ENCODE peak calls at places on chromosomes 6 and 20, in seven cellular contexts. U is GM12865; D is sigmoid colon; S is hypothalamus; Q is lung microvascular endothelial cell; Y is activated CD8-positive, alpha-beta memory T cell treated with anti-CD3 and anti-CD28 coated beads, Interleukin-2, amount 50 U/mL, for 4 hours; K is AG10803. E is an unnamed sample.

GRCh38 chr6:33297956-33298772 is 578 bp downstream of the RGL2 start:
- DNase-seq in U (peak), D (peak), S (no peak), Q (peak), Y (peak), K (peak), E (peak)

GRCh38 chr6:24908555-24908954 is 27.2 kb downstream of the RIPOR2 start:
- DNase-seq in U (no peak), D (no peak), S (no peak), Q (no peak), Y (no peak), K (peak), E (no peak)

GRCh38 chr6:97047473-97048201 is 123.1 kb downstream of the KLHL32 start:
- DNase-seq in U (no peak), D (no peak), S (no peak), Q (no peak), Y (no peak), K (no peak), E (no peak)

GRCh38 chr6:1908784-1909183 is 299.1 kb downstream of the FOXC1 start:
- DNase-seq in U (no peak), D (no peak), S (no peak), Q (peak), Y (no peak), K (no peak), E (no peak)

GRCh38 chr6:40722553-40723258 is 135.5 kb upstream of the LRFN2 start:
- DNase-seq in U (no peak), D (no peak), S (no peak), Q (no peak), Y (no peak), K (peak), E (no peak)

GRCh38 chr20:49100934-49101333 is 54.8 kb downstream of the CSE1L start:
- DNase-seq in U (no peak), D (no peak), S (no peak), Q (no peak), Y (no peak), K (no peak), E (no peak)

GRCh38 chr6:39962831-39963230 is 28.6 kb upstream of the MOCS1 start:
- DNase-seq in U (no peak), D (no peak), S (no peak), Q (no peak), Y (no peak), K (peak), E (no peak)

GRCh38 chr20:30511322-30512030 is 746.0 kb upstream of the DEFB115 start:
- DNase-seq in U (no peak), D (no peak), S (no peak), Q (no peak), Y (no peak), K (no peak), E (no peak)

GRCh38 chr20:63061701-63062100 is 54.9 kb upstream of the BHLHE23 start:
- DNase-seq in U (no peak), D (peak), S (no peak), Q (no peak), Y (no peak), K (no peak), E (no peak)

GRCh38 chr6:89347825-89348224 is 4.7 kb downstream of the UBE2J1 start:
- DNase-seq in U (no peak), D (no peak), S (no peak), Q (peak), Y (no peak), K (no peak), E (no peak)

GRCh38 chr20:23963941-23964340 is 24.6 kb downstream of the GGTLC1 start:
- DNase-seq in U (no peak), D (no peak), S (no peak), Q (no peak), Y (no peak), K (no peak), E (no peak)

GRCh38 chr6:7769702-7770101 is 43.8 kb downstream of the BMP6 start:
- DNase-seq in U (no peak), D (no peak), S (no peak), Q (no peak), Y (no peak), K (peak), E (no peak)

GRCh38 chr6:105373481-105373880 is 29.4 kb downstream of the PREP start:
- DNase-seq in U (no peak), D (no peak), S (no peak), Q (no peak), Y (no peak), K (no peak), E (no peak)

GRCh38 chr6:169158182-169158573 is 95.5 kb downstream of the THBS2 start:
- DNase-seq in U (no peak), D (peak), S (no peak), Q (no peak), Y (no peak), K (peak), E (no peak)

GRCh38 chr6:30097902-30098606 is 14.8 kb downstream of the TRIM31 start:
- DNase-seq in U (no peak), D (no peak), S (no peak), Q (no peak), Y (no peak), K (no peak), E (no peak)

GRCh38 chr6:46412662-46413061 is 78.6 kb downstream of the RCAN2 start:
- DNase-seq in U (no peak), D (no peak), S (no peak), Q (no peak), Y (no peak), K (no peak), E (peak)

GRCh38 chr20:11890331-11891080 is 27.2 kb upstream of the BTBD3 start:
- DNase-seq in U (peak), D (peak), S (peak), Q (peak), Y (peak), K (peak), E (peak)

GRCh38 chr20:62914436-62914835 is 11.9 kb downstream of the DIDO1 start:
- DNase-seq in U (no peak), D (no peak), S (no peak), Q (no peak), Y (no peak), K (no peak), E (no peak)

GRCh38 chr20:25508083-25508770 is 77.1 kb downstream of the NINL start:
- DNase-seq in U (no peak), D (no peak), S (no peak), Q (peak), Y (no peak), K (peak), E (no peak)

GRCh38 chr6:83511901-83512681 is at the start of gene PRSS35:
- DNase-seq in U (peak), D (no peak), S (peak), Q (peak), Y (peak), K (peak), E (peak)

GRCh38 chr6:43120938-43121913 is 45.1 kb downstream of the PTK7 start:
- DNase-seq in U (no peak), D (peak), S (no peak), Q (no peak), Y (no peak), K (peak), E (peak)

GRCh38 chr6:157432231-157432630 is 51.2 kb downstream of the ZDHHC14 start:
- DNase-seq in U (no peak), D (no peak), S (no peak), Q (peak), Y (no peak), K (no peak), E (peak)

GRCh38 chr6:95819939-95820338 is 195.8 kb upstream of the FUT9 start:
- DNase-seq in U (no peak), D (no peak), S (no peak), Q (no peak), Y (no peak), K (no peak), E (peak)

GRCh38 chr6:112691289-112691688 is 344.2 kb downstream of the RFPL4B start:
- DNase-seq in U (no peak), D (no peak), S (no peak), Q (no peak), Y (no peak), K (peak), E (peak)

GRCh38 chr20:15930324-15931305 is 642.6 kb downstream of the KIF16B start:
- DNase-seq in U (peak), D (no peak), S (no peak), Q (peak), Y (no peak), K (peak), E (no peak)

GRCh38 chr6:135901776-135902524 is 50.4 kb downstream of the PDE7B start:
- DNase-seq in U (no peak), D (peak), S (no peak), Q (peak), Y (no peak), K (peak), E (peak)

GRCh38 chr20:52493177-52493711 is 301.7 kb upstream of the ZFP64 start:
- DNase-seq in U (no peak), D (no peak), S (no peak), Q (peak), Y (no peak), K (peak), E (peak)

GRCh38 chr20:4513720-4514119 is 208.0 kb upstream of the PRND start:
- DNase-seq in U (no peak), D (no peak), S (no peak), Q (peak), Y (no peak), K (peak), E (no peak)

GRCh38 chr6:21003780-21004541 is 469.7 kb downstream of the CDKAL1 start:
- DNase-seq in U (peak), D (no peak), S (no peak), Q (peak), Y (no peak), K (peak), E (peak)

GRCh38 chr6:166333172-166333995 is 9.0 kb downstream of the SFT2D1 start:
- DNase-seq in U (peak), D (no peak), S (no peak), Q (no peak), Y (no peak), K (no peak), E (no peak)

GRCh38 chr20:8853805-8854338 is 215.0 kb upstream of the PLCB4 start:
- DNase-seq in U (peak), D (no peak), S (no peak), Q (peak), Y (no peak), K (peak), E (peak)

GRCh38 chr20:37291724-37292126 is 2.3 kb downstream of the MANBAL start:
- DNase-seq in U (peak), D (no peak), S (no peak), Q (no peak), Y (no peak), K (no peak), E (no peak)

GRCh38 chr20:38728911-38729642 is 4.8 kb downstream of the SLC32A1 start:
- DNase-seq in U (no peak), D (no peak), S (no peak), Q (no peak), Y (no peak), K (no peak), E (no peak)

GRCh38 chr20:36526521-36527011 is 14.8 kb upstream of the MYL9 start:
- DNase-seq in U (no peak), D (peak), S (no peak), Q (no peak), Y (no peak), K (no peak), E (no peak)

GRCh38 chr20:37552415-37552814 is 24.7 kb upstream of the BLCAP start:
- DNase-seq in U (no peak), D (no peak), S (no peak), Q (no peak), Y (no peak), K (peak), E (peak)